ENCODE peak calls at places on chromosomes 3 and 15, in five cellular contexts. U is GM12878, C is ovary, E is sigmoid colon, P is tibial nerve. L is an unnamed sample.

GRCh38 chr3:8964436-8965370 is 1.4 kb upstream of the RAD18 start:
- DNase-seq in U (no peak), C (no peak), E (no peak), P (no peak), L (peak)

GRCh38 chr15:95995375-95996168 is 334.9 kb upstream of the NR2F2 start:
- DNase-seq in U (no peak), C (no peak), E (no peak), P (no peak), L (no peak)

GRCh38 chr15:50046868-50047267 is 72.2 kb downstream of the ATP8B4 start:
- DNase-seq in U (no peak), C (no peak), E (no peak), P (no peak), L (no peak)

GRCh38 chr3:55899887-55900286 is 412.8 kb upstream of the WNT5A start:
- DNase-seq in U (no peak), C (no peak), E (no peak), P (no peak), L (peak)

GRCh38 chr3:124266517-124266916 is 274.6 kb upstream of the ROPN1 start:
- DNase-seq in U (no peak), C (no peak), E (no peak), P (no peak), L (no peak)

GRCh38 chr3:62255758-62256157 is 117.6 kb downstream of the FEZF2 start:
- DNase-seq in U (no peak), C (no peak), E (no peak), P (no peak), L (no peak)

GRCh38 chr3:77686560-77686959 is 646.7 kb downstream of the ROBO2 start:
- DNase-seq in U (no peak), C (no peak), E (no peak), P (no peak), L (no peak)

GRCh38 chr3:64304996-64305395 is 79.7 kb upstream of the PRICKLE2 start:
- DNase-seq in U (no peak), C (no peak), E (no peak), P (no peak), L (peak)

GRCh38 chr3:193710286-193711164 is 117.5 kb downstream of the OPA1 start:
- DNase-seq in U (no peak), C (no peak), E (no peak), P (no peak), L (peak)

GRCh38 chr3:53629396-53629711 is 134.9 kb downstream of the CACNA1D start:
- DNase-seq in U (no peak), C (no peak), E (no peak), P (no peak), L (no peak)

GRCh38 chr3:11143476-11143875 is 10.8 kb upstream of the HRH1 start:
- DNase-seq in U (no peak), C (no peak), E (no peak), P (no peak), L (no peak)

GRCh38 chr3:23864954-23865353 is 51.8 kb downstream of the NKIRAS1 start:
- DNase-seq in U (no peak), C (no peak), E (no peak), P (no peak), L (no peak)

GRCh38 chr3:72035606-72036005 is 250.7 kb upstream of the PROK2 start:
- DNase-seq in U (no peak), C (no peak), E (no peak), P (no peak), L (no peak)

GRCh38 chr15:63338170-63338569 is 43.5 kb downstream of the CA12 start:
- DNase-seq in U (no peak), C (no peak), E (no peak), P (no peak), L (no peak)

GRCh38 chr3:72951259-72951722 is 45.3 kb upstream of the PPP4R2 start:
- DNase-seq in U (peak), C (no peak), E (no peak), P (no peak), L (no peak)

GRCh38 chr3:4704552-4704951 is 211.4 kb downstream of the ITPR1 start:
- DNase-seq in U (no peak), C (no peak), E (no peak), P (no peak), L (no peak)

GRCh38 chr3:153245661-153246060 is 83.6 kb downstream of the RAP2B start:
- DNase-seq in U (no peak), C (no peak), E (no peak), P (no peak), L (no peak)

GRCh38 chr3:39804951-39805350 is 4.5 kb upstream of the MYRIP start:
- DNase-seq in U (no peak), C (no peak), E (no peak), P (no peak), L (no peak)

GRCh38 chr3:126051741-126052140 is 32.2 kb downstream of the SLC41A3 start:
- DNase-seq in U (no peak), C (no peak), E (no peak), P (no peak), L (no peak)

GRCh38 chr3:127016461-127016860 is 33.5 kb downstream of the PLXNA1 start:
- DNase-seq in U (no peak), C (no peak), E (no peak), P (no peak), L (no peak)

GRCh38 chr3:39541917-39542329 is 74.4 kb downstream of the MOBP start:
- DNase-seq in U (no peak), C (no peak), E (no peak), P (no peak), L (no peak)

GRCh38 chr15:50487287-50487686 is 59.2 kb downstream of the USP50 start:
- DNase-seq in U (peak), C (no peak), E (no peak), P (no peak), L (no peak)

GRCh38 chr15:58528197-58528870 is 96.5 kb downstream of the LIPC start:
- DNase-seq in U (no peak), C (peak), E (no peak), P (no peak), L (no peak)

GRCh38 chr3:184737641-184738518 is 26.0 kb upstream of the MAGEF1 start:
- DNase-seq in U (no peak), C (no peak), E (no peak), P (no peak), L (no peak)

GRCh38 chr3:112109313-112109712 is 23.1 kb downstream of the C3orf52 start:
- DNase-seq in U (no peak), C (no peak), E (no peak), P (no peak), L (no peak)

GRCh38 chr3:52054689-52055511 is 1.5 kb downstream of the DUSP7 start:
- DNase-seq in U (no peak), C (peak), E (no peak), P (no peak), L (no peak)

GRCh38 chr15:31871159-31871886 is 159.0 kb upstream of the CHRNA7 start:
- DNase-seq in U (no peak), C (no peak), E (no peak), P (no peak), L (no peak)

GRCh38 chr3:62445267-62445666 is 71.9 kb upstream of the FEZF2 start:
- DNase-seq in U (peak), C (no peak), E (no peak), P (no peak), L (no peak)

GRCh38 chr3:56547486-56547885 is 9.5 kb upstream of the CCDC66 start:
- DNase-seq in U (no peak), C (no peak), E (no peak), P (no peak), L (no peak)

GRCh38 chr3:73236867-73237266 is 175.4 kb downstream of the EBLN2 start:
- DNase-seq in U (no peak), C (no peak), E (no peak), P (no peak), L (peak)

GRCh38 chr3:146496246-146496645 is 26.9 kb upstream of the PLSCR2 start:
- DNase-seq in U (no peak), C (no peak), E (no peak), P (no peak), L (no peak)

GRCh38 chr3:159390656-159391055 is 588.8 kb downstream of the MFSD1 start:
- DNase-seq in U (no peak), C (no peak), E (no peak), P (no peak), L (no peak)

GRCh38 chr15:88393719-88394519 is 73.3 kb downstream of the MRPL46 start:
- DNase-seq in U (no peak), C (no peak), E (no peak), P (no peak), L (no peak)

GRCh38 chr3:184231671-184232070 is 2.3 kb downstream of the VWA5B2 start:
- DNase-seq in U (no peak), C (no peak), E (no peak), P (no peak), L (no peak)

GRCh38 chr15:32993285-32993684 is 201.2 kb downstream of the FMN1 start:
- DNase-seq in U (no peak), C (no peak), E (no peak), P (no peak), L (no peak)

GRCh38 chr3:45218578-45219390 is 7.3 kb downstream of the TMEM158 start:
- DNase-seq in U (no peak), C (no peak), E (no peak), P (no peak), L (no peak)
- TF ChIP-seq EP300 in U (no peak), C (no peak), E (no peak), P (no peak), L (no peak)

DNA sequence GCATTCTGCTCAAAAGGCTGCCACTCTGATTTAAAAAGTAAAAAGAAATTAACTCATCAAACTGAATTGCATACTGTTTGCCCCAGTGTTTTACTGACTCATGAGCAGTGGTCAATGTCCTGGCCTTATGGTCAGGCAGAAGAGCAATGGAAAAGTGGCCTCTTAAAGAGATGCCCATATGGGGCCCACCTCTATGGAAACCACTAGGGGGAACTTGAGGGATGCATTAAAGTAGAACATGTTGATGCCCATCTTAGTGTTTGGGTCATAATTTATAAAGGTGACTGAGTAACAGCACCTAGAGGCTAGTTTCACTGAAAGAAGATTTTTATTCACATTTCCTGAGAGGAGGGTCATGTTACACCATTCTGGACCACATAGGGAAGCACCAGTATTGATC is 66.5 kb upstream of the RNU6-1 start:
- DNase-seq in U (no peak), C (no peak), E (no peak), P (no peak), L (no peak)
- TF ChIP-seq CTCF in U (peak), C (no peak), E (no peak), P (no peak), L (peak)

DNA sequence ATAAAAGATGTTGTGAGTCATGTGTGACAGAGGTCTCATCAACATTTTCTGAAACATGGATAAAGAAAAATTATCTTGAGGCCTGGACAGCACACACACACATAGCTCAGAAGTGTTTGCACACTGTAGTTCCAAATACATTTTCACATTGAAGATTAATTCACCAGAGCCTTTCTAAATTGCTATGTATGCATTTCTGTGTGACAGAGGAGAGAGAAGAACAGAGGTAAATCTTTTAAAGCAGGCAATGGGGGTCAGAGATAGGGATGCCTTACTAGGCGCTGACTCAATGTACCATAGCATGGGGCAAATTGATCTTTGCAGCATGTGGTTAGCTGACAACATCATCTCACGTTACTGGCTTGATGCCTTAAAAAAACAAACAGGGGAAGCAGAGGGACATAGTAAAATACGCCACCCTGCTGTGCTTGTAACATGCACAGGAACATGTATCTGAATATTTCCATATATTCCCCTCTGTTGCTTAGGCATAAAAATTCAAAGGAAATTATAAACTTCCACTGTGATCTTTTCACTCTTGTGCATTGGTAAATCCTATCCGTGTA is 7.7 kb downstream of the POU1F1 start:
- DNase-seq in U (no peak), C (no peak), E (no peak), P (no peak), L (no peak)
- H3K4me3 ChIP-seq in U (no peak), C (no peak), E (no peak), P (no peak), L (no peak)

DNA sequence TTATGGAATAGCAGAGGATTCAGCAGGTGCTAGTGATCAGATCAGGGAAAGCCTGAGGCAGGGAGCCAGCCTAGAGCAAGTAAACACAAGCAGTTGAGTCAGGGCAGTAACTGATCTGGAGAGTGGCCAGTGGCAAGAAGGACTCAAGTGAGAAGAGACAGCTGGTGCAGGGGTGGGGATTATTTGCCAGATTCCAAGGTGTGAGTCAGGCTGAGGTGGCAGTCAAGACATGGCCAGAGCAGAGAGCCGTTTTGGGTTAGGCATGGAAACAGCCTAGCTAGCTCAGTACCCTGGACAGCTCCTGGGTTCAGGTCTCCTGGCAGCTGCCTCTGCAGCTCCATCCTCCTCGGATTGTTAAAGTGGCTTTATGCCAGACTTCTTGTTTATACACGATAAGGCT is 281.9 kb upstream of the ONECUT1 start:
- DNase-seq in U (no peak), C (no peak), E (no peak), P (no peak), L (no peak)
- TF ChIP-seq EP300 in U (no peak), C (no peak), E (no peak), P (no peak), L (no peak)

GRCh38 chr3:43388188-43388587 is 101.8 kb downstream of the SNRK start:
- DNase-seq in U (no peak), C (no peak), E (no peak), P (no peak), L (no peak)
- TF ChIP-seq CTCF in U (no peak), C (no peak), E (no peak), P (no peak), L (no peak)

DNA sequence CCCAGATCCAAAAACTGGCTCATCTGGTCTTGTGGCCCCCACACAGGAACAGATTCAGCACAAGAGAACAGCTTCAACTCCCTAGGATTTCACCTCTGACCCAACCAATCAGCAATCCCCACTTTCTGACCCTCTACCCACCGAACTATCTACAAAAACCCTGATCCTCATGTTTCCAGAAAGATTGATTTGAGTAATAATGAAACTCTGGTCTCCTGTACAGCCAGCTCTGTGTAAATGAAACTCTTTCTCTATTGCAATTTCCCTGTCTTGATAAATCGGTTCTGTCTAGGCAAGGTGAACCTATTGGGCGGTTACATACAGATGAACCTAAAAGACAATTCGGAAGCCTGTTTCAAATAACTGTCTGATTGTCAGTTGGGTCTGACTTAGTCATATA is 847.6 kb upstream of the ALCAM start:
- DNase-seq in U (peak), C (no peak), E (no peak), P (no peak), L (no peak)
- H3K4me3 ChIP-seq in U (peak), C (no peak), E (no peak), P (no peak), L (no peak)

DNA sequence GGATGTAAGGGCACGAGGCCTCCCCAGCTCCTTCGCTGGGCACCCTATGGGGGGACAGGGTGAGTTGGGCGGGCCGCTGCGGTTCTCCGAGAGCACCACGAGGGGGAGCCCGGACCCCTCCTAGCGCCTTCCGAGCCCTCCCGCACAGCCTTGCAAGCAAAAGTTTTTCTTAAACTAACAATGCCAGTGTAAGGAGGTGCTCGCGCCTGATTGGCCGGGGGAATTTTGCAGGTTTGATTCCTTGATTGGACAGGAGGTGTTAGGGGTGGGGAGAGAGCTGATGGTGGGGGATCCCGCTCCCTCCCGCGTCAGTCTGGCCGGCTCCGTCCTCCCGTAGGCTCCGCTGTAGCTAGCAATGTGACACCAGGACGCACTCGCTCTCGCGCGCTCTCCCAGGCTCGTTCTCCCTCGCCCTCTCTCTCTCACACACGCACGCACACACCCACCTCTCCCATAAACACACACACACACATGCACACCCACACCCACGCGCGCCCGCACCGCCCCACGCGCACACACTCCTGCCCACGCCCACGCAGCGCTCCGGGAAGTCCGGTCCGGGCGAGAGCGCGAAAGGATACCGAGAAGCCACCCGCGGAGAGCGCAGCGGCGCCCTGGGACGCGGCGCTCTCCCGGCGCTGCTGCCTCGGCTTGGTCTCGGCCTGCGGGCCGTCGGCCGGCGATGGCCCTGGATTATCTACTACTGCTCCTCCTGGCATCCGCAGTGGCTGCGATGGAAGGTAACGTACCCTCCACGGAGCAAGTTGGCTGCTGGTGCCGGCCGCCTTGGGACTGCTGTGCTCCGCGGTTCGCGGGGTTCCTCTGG is at the start of gene EPHB1:
- DNase-seq in U (peak), C (peak), E (peak), P (peak), L (peak)
- TF ChIP-seq EP300 in U (no peak), C (no peak), E (no peak), P (no peak), L (no peak)